ENCODE peak calls at places on chromosomes 6 and 20, in eight cellular contexts. H, M, C, O, B, E, V and I are unnamed samples.

GRCh38 chr20:32325706-32326506 is 32.2 kb upstream of the ASXL1 start:
- DNase-seq in H (peak; percentile 30), M (no peak), C (no peak), O (no peak), B (no peak), E (peak; percentile 83), V (no peak), I (no peak)

GRCh38 chr6:70725817-70726413 is 58.2 kb downstream of the SMAP1 start:
- DNase-seq in H (no peak), M (no peak), C (peak; percentile 64), O (no peak), B (no peak), E (peak; percentile 19), V (no peak), I (no peak)

GRCh38 chr6:112682088-112682487 is 335.0 kb downstream of the RFPL4B start:
- DNase-seq in H (no peak), M (no peak), C (no peak), O (no peak), B (no peak), E (peak; percentile 51), V (no peak), I (no peak)

GRCh38 chr6:154916857-154917256 is 78.3 kb upstream of the TIAM2 start:
- DNase-seq in H (no peak), M (no peak), C (no peak), O (no peak), B (no peak), E (no peak), V (no peak), I (no peak)

GRCh38 chr6:170278743-170279094 is 12.2 kb downstream of the DLL1 start:
- DNase-seq in H (no peak), M (no peak), C (no peak), O (no peak), B (no peak), E (no peak), V (no peak), I (no peak)

GRCh38 chr6:129567374-129567773 is 142.6 kb downstream of the ARHGAP18 start:
- DNase-seq in H (no peak), M (no peak), C (peak; percentile 87), O (no peak), B (peak; percentile 6), E (no peak), V (no peak), I (no peak)

GRCh38 chr6:3273707-3274521 is 15.2 kb downstream of the PSMG4 start:
- DNase-seq in H (no peak), M (no peak), C (no peak), O (no peak), B (no peak), E (no peak), V (no peak), I (no peak)

GRCh38 chr20:37407117-37407566 is 61.2 kb downstream of the SRC start:
- DNase-seq in H (no peak), M (no peak), C (no peak), O (no peak), B (no peak), E (peak; percentile 22), V (no peak), I (no peak)

GRCh38 chr6:11263185-11263817 is 30.8 kb upstream of the NEDD9 start:
- DNase-seq in H (peak; percentile 54), M (peak; percentile 37), C (no peak), O (no peak), B (no peak), E (peak; percentile 85), V (no peak), I (no peak)

GRCh38 chr20:57224641-57225138 is 41.8 kb downstream of the BMP7 start:
- DNase-seq in H (no peak), M (no peak), C (no peak), O (no peak), B (no peak), E (no peak), V (no peak), I (no peak)

GRCh38 chr6:155381856-155382690 is 67.8 kb upstream of the TFB1M start:
- DNase-seq in H (no peak), M (no peak), C (no peak), O (no peak), B (no peak), E (peak; percentile 83), V (no peak), I (no peak)

GRCh38 chr6:50128420-50129005 is 78.8 kb upstream of the DEFB112 start:
- DNase-seq in H (peak; percentile 6), M (no peak), C (peak; percentile 47), O (no peak), B (no peak), E (peak; percentile 2), V (no peak), I (no peak)

GRCh38 chr6:45741437-45742166 is 274.1 kb downstream of the CLIC5 start:
- DNase-seq in H (no peak), M (no peak), C (no peak), O (peak; percentile 14), B (no peak), E (peak; percentile 36), V (peak; percentile 8), I (peak; percentile 23)